ENCODE peak calls at places on chromosomes 1 and 21, in six cellular contexts. X, L, C, A, Y and D are unnamed samples.

GRCh38 chr1:15540201-15540600 is 13.6 kb downstream of the DNAJC16 start:
- DNase-seq in X (no peak), L (no peak), C (no peak), A (no peak), Y (no peak), D (no peak)

GRCh38 chr1:16091296-16091695 is 17.8 kb upstream of the FAM131C start:
- DNase-seq in X (no peak), L (no peak), C (no peak), A (no peak), Y (no peak), D (no peak)

GRCh38 chr1:91527781-91528180 is 27.1 kb downstream of the CDC7 start:
- DNase-seq in X (no peak), L (no peak), C (no peak), A (no peak), Y (peak; percentile 40), D (no peak)

GRCh38 chr1:206579747-206580437 is 32.4 kb downstream of the EIF2D start:
- DNase-seq in X (peak; percentile 80), L (peak; percentile 83), C (peak; percentile 68), A (peak; percentile 92), Y (no peak), D (peak; percentile 84)

GRCh38 chr1:15949453-15950245 is 26.3 kb downstream of the ZBTB17 start:
- DNase-seq in X (peak; percentile 87), L (peak; percentile 65), C (peak; percentile 76), A (peak; percentile 91), Y (peak; percentile 99), D (peak; percentile 92)

GRCh38 chr1:33119532-33120217 is 38.7 kb downstream of the AZIN2 start:
- DNase-seq in X (no peak), L (peak; percentile 71), C (no peak), A (no peak), Y (peak; percentile 30), D (peak; percentile 74)

GRCh38 chr1:92845908-92846307 is 14.1 kb downstream of the RPL5 start:
- DNase-seq in X (no peak), L (no peak), C (no peak), A (no peak), Y (no peak), D (no peak)

GRCh38 chr1:15051898-15052528 is 101.5 kb upstream of the TMEM51 start:
- DNase-seq in X (no peak), L (no peak), C (no peak), A (no peak), Y (no peak), D (no peak)

GRCh38 chr21:38820471-38821239 is 14.9 kb downstream of the ETS2 start:
- DNase-seq in X (no peak), L (no peak), C (no peak), A (peak; percentile 82), Y (no peak), D (no peak)

GRCh38 chr21:44087426-44088400 is 19.5 kb upstream of the PWP2 start:
- DNase-seq in X (no peak), L (no peak), C (no peak), A (peak; percentile 63), Y (no peak), D (no peak)

GRCh38 chr1:54442185-54442584 is 36.0 kb upstream of the SSBP3 start:
- DNase-seq in X (no peak), L (no peak), C (no peak), A (no peak), Y (no peak), D (no peak)

GRCh38 chr1:231279081-231279480 is 38.1 kb downstream of the GNPAT start:
- DNase-seq in X (no peak), L (no peak), C (no peak), A (no peak), Y (peak; percentile 11), D (no peak)

GRCh38 chr1:4172659-4173599 is 272.9 kb upstream of the C1orf174 start:
- DNase-seq in X (peak; percentile 6), L (no peak), C (no peak), A (no peak), Y (no peak), D (peak; percentile 36)

GRCh38 chr1:228114827-228115226 is 5.7 kb upstream of the MRPL55 start:
- DNase-seq in X (no peak), L (no peak), C (no peak), A (no peak), Y (no peak), D (no peak)

GRCh38 chr1:204265665-204266064 is 51.9 kb upstream of the GOLT1A start:
- DNase-seq in X (no peak), L (no peak), C (no peak), A (no peak), Y (no peak), D (no peak)

GRCh38 chr1:235403598-235403997 is 36.4 kb downstream of the TBCE start:
- DNase-seq in X (no peak), L (no peak), C (no peak), A (no peak), Y (no peak), D (no peak)

GRCh38 chr1:212566522-212567479 is 41.8 kb upstream of the ATF3 start:
- DNase-seq in X (peak; percentile 89), L (peak; percentile 75), C (no peak), A (no peak), Y (peak; percentile 65), D (peak; percentile 85)

GRCh38 chr1:59107916-59108315 is 189.0 kb upstream of the FGGY start:
- DNase-seq in X (no peak), L (no peak), C (no peak), A (no peak), Y (no peak), D (no peak)

GRCh38 chr1:93475691-93476090 is 27.8 kb downstream of the FNBP1L start:
- DNase-seq in X (no peak), L (no peak), C (no peak), A (no peak), Y (no peak), D (no peak)

GRCh38 chr1:245046310-245046709 is 108.5 kb upstream of the KIF26B start:
- DNase-seq in X (no peak), L (no peak), C (no peak), A (no peak), Y (no peak), D (no peak)

GRCh38 chr1:62962794-62963776 is 179.2 kb downstream of the ATG4C start:
- DNase-seq in X (peak; percentile 66), L (peak; percentile 18), C (no peak), A (no peak), Y (peak; percentile 18), D (peak; percentile 72)

GRCh38 chr1:38047603-38048146 is 1.1 kb upstream of the POU3F1 start:
- DNase-seq in X (no peak), L (no peak), C (no peak), A (no peak), Y (no peak), D (no peak)

DNA sequence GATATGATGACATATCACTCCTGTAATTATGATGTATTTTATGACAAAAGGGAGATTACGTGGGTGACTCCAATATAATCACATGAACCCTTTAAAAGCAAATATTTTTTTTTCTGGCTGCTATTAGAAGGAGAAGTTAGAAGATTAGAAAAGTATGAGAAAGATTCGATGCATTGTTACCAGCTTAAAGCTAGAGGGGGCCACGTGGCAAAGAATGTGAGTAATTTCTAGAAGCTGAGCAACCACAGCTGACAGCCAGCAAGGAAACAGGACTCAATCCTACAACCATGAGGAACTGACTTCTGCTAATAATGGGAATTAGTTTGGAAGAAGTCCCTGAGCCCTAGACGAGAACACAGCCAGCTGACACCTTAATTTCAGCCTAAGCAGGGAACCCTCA is 56.3 kb upstream of the C1orf87 start:
- DNase-seq in X (no peak), L (no peak), C (no peak), A (no peak), Y (peak; percentile 20), D (no peak)
- TF ChIP-seq CTCF in X (no peak), L (no peak), C (no peak), A (no peak), Y (no peak), D (no peak)

DNA sequence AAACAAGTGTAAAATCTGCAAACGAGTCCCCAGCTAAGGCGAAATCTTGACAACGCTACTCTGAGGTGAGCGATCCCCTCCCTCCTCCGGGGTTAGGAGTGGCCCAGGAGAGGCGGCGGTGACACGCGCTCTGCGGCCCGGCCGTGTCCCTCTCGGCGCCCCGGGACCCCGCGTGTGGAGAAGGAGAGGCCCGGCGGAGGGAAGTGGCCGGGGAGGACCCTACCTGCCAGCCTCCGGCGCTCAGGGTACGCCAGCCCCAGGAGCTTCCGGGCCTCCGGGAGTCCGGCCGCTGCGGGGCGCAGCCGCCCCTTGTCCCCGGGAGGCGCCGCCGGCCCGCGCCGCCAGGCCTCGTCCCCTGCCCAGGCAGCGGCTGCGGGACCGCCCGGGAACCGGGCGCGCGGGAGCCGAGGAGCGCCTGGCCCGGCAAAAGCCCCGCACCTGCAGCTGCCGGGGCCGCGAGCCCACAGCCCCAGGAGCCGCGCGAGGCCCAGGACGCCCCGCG is 543 bp downstream of the ABCB10 start:
- DNase-seq in X (peak; percentile 78), L (peak; percentile 73), C (peak; percentile 49), A (peak; percentile 68), Y (peak; percentile 23), D (peak; percentile 76)
- TF ChIP-seq CTCF in X (peak; percentile 50), L (peak; percentile 4), C (peak; percentile 18), A (no peak), Y (no peak), D (peak; percentile 47)

GRCh38 chr1:101820080-101820479 is 176.6 kb downstream of the OLFM3 start:
- DNase-seq in X (no peak), L (no peak), C (no peak), A (no peak), Y (no peak), D (no peak)
- TF ChIP-seq CTCF in X (peak; percentile 44), L (peak; percentile 40), C (peak; percentile 43), A (peak; percentile 35), Y (no peak), D (peak; percentile 21)

GRCh38 chr1:43821471-43821870 is 112.1 kb upstream of the ARTN start:
- DNase-seq in X (no peak), L (no peak), C (no peak), A (no peak), Y (no peak), D (no peak)

GRCh38 chr1:43824795-43825194 is 108.8 kb upstream of the ARTN start:
- DNase-seq in X (no peak), L (no peak), C (no peak), A (no peak), Y (no peak), D (no peak)

GRCh38 chr1:43819354-43819753 is 112.0 kb downstream of the ST3GAL3 start:
- DNase-seq in X (no peak), L (no peak), C (no peak), A (no peak), Y (no peak), D (no peak)

GRCh38 chr1:43818691-43819090 is 111.4 kb downstream of the ST3GAL3 start:
- DNase-seq in X (no peak), L (no peak), C (no peak), A (no peak), Y (no peak), D (no peak)

DNA sequence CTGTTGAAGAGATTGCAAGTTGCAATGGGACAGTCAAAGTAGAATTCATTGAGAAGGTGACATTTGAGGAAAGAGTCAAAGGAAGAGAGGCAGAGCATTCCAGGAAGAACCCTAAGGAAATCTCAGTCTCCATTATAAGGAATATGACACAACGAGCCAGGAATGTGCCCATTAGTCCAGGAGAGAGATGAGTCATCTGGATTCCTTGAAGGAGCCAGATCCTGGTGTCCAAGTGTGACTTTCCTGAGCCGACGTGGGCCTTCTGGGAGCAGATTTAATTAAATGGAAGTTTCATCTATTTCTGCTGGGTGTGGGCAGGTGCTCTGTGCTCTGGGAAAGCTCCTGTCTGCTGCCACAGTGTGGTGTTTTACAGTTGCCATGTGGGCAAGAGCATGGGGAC is 111.6 kb upstream of the ARTN start:
- DNase-seq in X (no peak), L (no peak), C (no peak), A (no peak), Y (peak; percentile 88), D (no peak)
- TF ChIP-seq CTCF in X (no peak), L (no peak), C (no peak), A (no peak), Y (no peak), D (no peak)